ENCODE peak calls at places on chromosome 2, in seven cellular contexts. One of them, this sample, is unnamed.

GRCh38 chr2:141630531-141630930 is 500.3 kb downstream of the LRP1B start:
- DNase-seq in IMR-90: no peak
- DNase-seq in mesendoderm: no peak
- DNase-seq in trophoblast cell: no peak
- DNase-seq in H9: no peak
- DNase-seq in H1: no peak
- DNase-seq in neuronal stem cell: no peak
- DNase-seq in this sample: no peak

GRCh38 chr2:240407090-240407489 is 28.4 kb upstream of the GPC1 start:
- DNase-seq in neuronal stem cell: no peak
- DNase-seq in mesendoderm: no peak
- DNase-seq in trophoblast cell: no peak
- DNase-seq in H1: no peak
- DNase-seq in H9: no peak
- DNase-seq in IMR-90: no peak
- DNase-seq in this sample: no peak

GRCh38 chr2:159200498-159200897 is 86.0 kb downstream of the WDSUB1 start:
- DNase-seq in IMR-90: peak; percentile 51
- DNase-seq in mesendoderm: peak; percentile 60
- DNase-seq in H9: no peak
- DNase-seq in neuronal stem cell: no peak
- DNase-seq in trophoblast cell: no peak
- DNase-seq in H1: no peak
- DNase-seq in this sample: peak; percentile 46

GRCh38 chr2:196452758-196453157 is 186.8 kb upstream of the CCDC150 start:
- DNase-seq in neuronal stem cell: no peak
- DNase-seq in IMR-90: no peak
- DNase-seq in H9: no peak
- DNase-seq in H1: no peak
- DNase-seq in trophoblast cell: no peak
- DNase-seq in mesendoderm: no peak
- DNase-seq in this sample: no peak

GRCh38 chr2:231554748-231555545 is 24.7 kb upstream of the NMUR1 start:
- DNase-seq in mesendoderm: no peak
- DNase-seq in IMR-90: peak; percentile 50
- DNase-seq in H1: no peak
- DNase-seq in neuronal stem cell: no peak
- DNase-seq in H9: no peak
- DNase-seq in trophoblast cell: no peak
- DNase-seq in this sample: peak; percentile 79

GRCh38 chr2:142165790-142166189 is 35.0 kb upstream of the LRP1B start:
- DNase-seq in H9: peak; percentile 39
- DNase-seq in IMR-90: peak; percentile 65
- DNase-seq in H1: no peak
- DNase-seq in neuronal stem cell: peak; percentile 12
- DNase-seq in trophoblast cell: peak; percentile 23
- DNase-seq in mesendoderm: peak; percentile 87
- DNase-seq in this sample: peak; percentile 92

GRCh38 chr2:213098612-213099011 is 52.8 kb downstream of the IKZF2 start:
- DNase-seq in IMR-90: no peak
- DNase-seq in trophoblast cell: peak; percentile 78
- DNase-seq in H1: no peak
- DNase-seq in mesendoderm: no peak
- DNase-seq in H9: no peak
- DNase-seq in neuronal stem cell: no peak
- DNase-seq in this sample: no peak

GRCh38 chr2:127700527-127701192 is 637 bp upstream of the SFT2D3 start:
- DNase-seq in mesendoderm: peak; percentile 94
- DNase-seq in trophoblast cell: peak; percentile 88
- DNase-seq in neuronal stem cell: peak; percentile 37
- DNase-seq in H1: peak; percentile 66
- DNase-seq in IMR-90: no peak
- DNase-seq in H9: peak; percentile 90
- DNase-seq in this sample: peak; percentile 29

GRCh38 chr2:127392133-127392827 is 4.5 kb upstream of the MAP3K2 start:
- DNase-seq in H9: no peak
- DNase-seq in trophoblast cell: no peak
- DNase-seq in H1: no peak
- DNase-seq in mesendoderm: no peak
- DNase-seq in neuronal stem cell: no peak
- DNase-seq in IMR-90: peak; percentile 37
- DNase-seq in this sample: no peak

GRCh38 chr2:97718942-97719341 is 5.6 kb downstream of the ZAP70 start:
- DNase-seq in IMR-90: no peak
- DNase-seq in mesendoderm: no peak
- DNase-seq in H1: no peak
- DNase-seq in trophoblast cell: no peak
- DNase-seq in neuronal stem cell: no peak
- DNase-seq in H9: no peak
- DNase-seq in this sample: no peak

GRCh38 chr2:589551-589950 is 87.7 kb downstream of the TMEM18 start:
- DNase-seq in neuronal stem cell: no peak
- DNase-seq in IMR-90: no peak
- DNase-seq in mesendoderm: peak; percentile 31
- DNase-seq in H9: no peak
- DNase-seq in H1: no peak
- DNase-seq in trophoblast cell: no peak
- DNase-seq in this sample: no peak

GRCh38 chr2:42021490-42021889 is 26.3 kb upstream of the PKDCC start:
- DNase-seq in IMR-90: peak; percentile 77
- DNase-seq in trophoblast cell: no peak
- DNase-seq in mesendoderm: no peak
- DNase-seq in H1: no peak
- DNase-seq in H9: no peak
- DNase-seq in neuronal stem cell: no peak
- DNase-seq in this sample: peak; percentile 71

GRCh38 chr2:191222507-191222906 is 22.7 kb upstream of the MYO1B start:
- DNase-seq in trophoblast cell: no peak
- DNase-seq in H1: no peak
- DNase-seq in mesendoderm: no peak
- DNase-seq in IMR-90: no peak
- DNase-seq in H9: no peak
- DNase-seq in neuronal stem cell: no peak
- DNase-seq in this sample: peak; percentile 77

GRCh38 chr2:197759013-197759412 is 26.1 kb downstream of the BOLL start:
- DNase-seq in mesendoderm: no peak
- DNase-seq in H9: no peak
- DNase-seq in neuronal stem cell: no peak
- DNase-seq in trophoblast cell: no peak
- DNase-seq in IMR-90: no peak
- DNase-seq in H1: no peak
- DNase-seq in this sample: no peak

DNA sequence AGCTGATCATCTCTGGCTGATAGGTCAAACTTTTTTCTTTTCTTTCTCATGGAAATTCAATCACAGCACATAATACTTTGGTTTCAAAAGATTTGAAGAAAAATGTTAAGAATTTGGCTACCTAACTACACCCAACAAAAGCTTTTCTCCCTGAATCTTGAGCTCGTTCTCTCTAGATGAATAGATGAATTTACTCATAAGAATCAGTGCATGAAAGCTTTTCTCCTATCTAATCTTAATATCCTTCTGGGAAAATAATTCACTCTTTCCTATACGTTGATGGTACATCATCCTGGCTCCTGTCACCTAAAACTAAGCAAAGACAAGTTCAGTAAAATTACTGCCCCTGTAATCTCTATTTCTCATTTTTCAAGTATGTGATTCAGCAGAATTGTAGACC is 1479.1 kb downstream of the DPP10 start:
- DNase-seq in neuronal stem cell: no peak
- DNase-seq in trophoblast cell: no peak
- DNase-seq in H1: no peak
- DNase-seq in H9: no peak
- DNase-seq in IMR-90: no peak
- DNase-seq in mesendoderm: no peak
- DNase-seq in this sample: no peak
- H2BK5ac ChIP-seq in neuronal stem cell: no peak overlapping the region
- H2BK5ac ChIP-seq in trophoblast cell: no peak overlapping the region
- H2BK5ac ChIP-seq in H1: no peak overlapping the region
- H2BK5ac ChIP-seq in H9: no peak overlapping the region
- H2BK5ac ChIP-seq in IMR-90: no peak overlapping the region
- H2BK5ac ChIP-seq in mesendoderm: no peak overlapping the region
- H2BK5ac ChIP-seq in this sample: no peak overlapping the region

GRCh38 chr2:130737592-130737991 is 8.7 kb downstream of the GPR148 start:
- DNase-seq in mesendoderm: no peak
- DNase-seq in H9: no peak
- DNase-seq in H1: no peak
- DNase-seq in neuronal stem cell: no peak
- DNase-seq in IMR-90: no peak
- DNase-seq in trophoblast cell: no peak
- DNase-seq in this sample: no peak

GRCh38 chr2:130749078-130749477 is 6.3 kb upstream of the AMER3 start:
- DNase-seq in neuronal stem cell: no peak
- DNase-seq in IMR-90: no peak
- DNase-seq in H9: no peak
- DNase-seq in H1: no peak
- DNase-seq in trophoblast cell: no peak
- DNase-seq in mesendoderm: no peak
- DNase-seq in this sample: no peak

GRCh38 chr2:130740671-130741070 is 11.8 kb downstream of the GPR148 start:
- DNase-seq in H9: no peak
- DNase-seq in trophoblast cell: no peak
- DNase-seq in H1: no peak
- DNase-seq in neuronal stem cell: no peak
- DNase-seq in IMR-90: no peak
- DNase-seq in mesendoderm: no peak
- DNase-seq in this sample: no peak

GRCh38 chr2:130744287-130745117 is 10.8 kb upstream of the AMER3 start:
- DNase-seq in mesendoderm: peak; percentile 92
- DNase-seq in trophoblast cell: no peak
- DNase-seq in H1: no peak
- DNase-seq in H9: peak; percentile 37
- DNase-seq in neuronal stem cell: no peak
- DNase-seq in IMR-90: no peak
- DNase-seq in this sample: no peak

DNA sequence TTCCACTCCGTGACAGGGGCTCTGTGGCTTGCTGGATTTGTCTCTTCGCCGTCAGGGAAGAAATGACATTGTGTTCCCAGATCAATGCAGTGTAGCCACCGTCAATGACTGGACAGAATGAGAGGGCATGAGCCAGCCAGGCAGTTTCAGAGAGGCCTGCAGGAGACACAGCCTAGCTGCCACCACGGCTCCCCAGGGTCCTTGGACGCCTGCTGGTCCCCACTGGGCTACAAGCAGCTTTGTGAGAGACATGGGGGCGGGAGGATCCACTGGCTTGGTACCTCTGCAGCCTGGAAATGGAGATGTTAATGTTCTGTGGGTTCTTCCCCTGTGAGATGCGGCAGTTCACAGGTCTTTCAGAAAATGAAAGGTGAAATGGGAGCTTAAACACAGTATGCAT is 12.1 kb upstream of the AMER3 start:
- DNase-seq in neuronal stem cell: no peak
- DNase-seq in H1: no peak
- DNase-seq in H9: peak; percentile 22
- DNase-seq in mesendoderm: no peak
- DNase-seq in IMR-90: no peak
- DNase-seq in trophoblast cell: no peak
- DNase-seq in this sample: no peak
- H4K8ac ChIP-seq in neuronal stem cell: no peak overlapping the region
- H4K8ac ChIP-seq in H1: no peak overlapping the region
- H4K8ac ChIP-seq in H9: no peak overlapping the region
- H4K8ac ChIP-seq in mesendoderm: no peak overlapping the region
- H4K8ac ChIP-seq in IMR-90: no peak overlapping the region
- H4K8ac ChIP-seq in trophoblast cell: no peak overlapping the region
- H4K8ac ChIP-seq in this sample: no peak overlapping the region

DNA sequence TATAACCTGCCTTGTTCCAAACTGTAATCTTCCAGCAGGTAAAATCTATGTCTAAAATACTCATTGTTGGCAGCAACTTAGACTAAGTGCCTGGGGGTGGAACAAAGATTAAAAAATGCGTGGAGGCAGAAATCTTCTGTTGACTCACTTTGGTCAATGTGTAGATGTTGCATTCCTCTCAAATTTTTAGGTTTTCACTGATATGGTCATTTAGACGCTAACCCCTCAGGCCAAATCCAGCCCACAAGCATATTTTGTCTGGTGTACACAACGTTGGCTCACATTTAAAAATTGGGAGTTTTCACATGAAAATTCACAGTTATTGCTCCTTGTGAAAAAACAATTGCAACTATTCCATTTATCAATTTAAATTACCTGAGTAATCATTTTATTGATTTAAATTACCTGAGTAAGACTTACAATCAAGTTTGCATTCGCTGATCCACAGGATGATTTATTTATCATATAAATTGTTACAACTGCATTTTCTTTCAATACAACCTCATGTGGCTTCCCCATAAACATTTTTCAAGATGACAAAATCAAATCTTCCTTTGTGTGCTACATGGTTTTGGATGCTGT is 564.2 kb downstream of the TSN start:
- DNase-seq in mesendoderm: no peak
- DNase-seq in H9: no peak
- DNase-seq in H1: no peak
- DNase-seq in trophoblast cell: peak; percentile 81
- DNase-seq in IMR-90: no peak
- DNase-seq in neuronal stem cell: no peak
- DNase-seq in this sample: no peak
- H2AK5ac ChIP-seq in mesendoderm: no peak overlapping the region
- H2AK5ac ChIP-seq in H9: no peak overlapping the region
- H2AK5ac ChIP-seq in H1: no peak overlapping the region
- H2AK5ac ChIP-seq in trophoblast cell: no peak overlapping the region
- H2AK5ac ChIP-seq in IMR-90: no peak overlapping the region
- H2AK5ac ChIP-seq in neuronal stem cell: no peak overlapping the region
- H2AK5ac ChIP-seq in this sample: no peak overlapping the region

DNA sequence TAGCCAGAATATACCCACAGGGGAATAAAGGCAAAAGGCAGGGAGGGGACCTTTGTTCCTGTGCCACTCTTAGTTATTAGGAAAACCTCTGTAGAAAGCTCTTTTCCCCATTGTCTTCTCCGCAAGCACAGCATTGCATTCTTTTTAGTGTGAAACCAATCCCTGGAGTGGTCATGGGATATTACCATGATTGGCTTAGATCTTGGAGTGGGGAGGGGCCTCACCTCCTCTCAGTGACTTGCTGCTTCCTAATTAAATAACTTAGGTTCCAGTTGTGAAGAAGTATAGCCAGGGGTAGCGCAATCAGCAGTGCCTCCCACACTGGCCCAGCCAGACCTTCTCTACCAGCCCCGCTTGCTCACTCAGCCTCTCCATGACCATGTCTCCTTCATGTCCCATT is 49.9 kb upstream of the AFF3 start:
- DNase-seq in neuronal stem cell: no peak
- DNase-seq in mesendoderm: peak; percentile 25
- DNase-seq in IMR-90: no peak
- DNase-seq in H9: no peak
- DNase-seq in H1: no peak
- DNase-seq in trophoblast cell: no peak
- DNase-seq in this sample: no peak
- H2BK5ac ChIP-seq in neuronal stem cell: no peak overlapping the region
- H2BK5ac ChIP-seq in mesendoderm: no peak overlapping the region
- H2BK5ac ChIP-seq in IMR-90: no peak overlapping the region
- H2BK5ac ChIP-seq in H9: no peak overlapping the region
- H2BK5ac ChIP-seq in H1: no peak overlapping the region
- H2BK5ac ChIP-seq in trophoblast cell: no peak overlapping the region
- H2BK5ac ChIP-seq in this sample: no peak overlapping the region

GRCh38 chr2:101976887-101977286 is 14.9 kb upstream of the IL1R2 start:
- DNase-seq in trophoblast cell: peak; percentile 90
- DNase-seq in H1: no peak
- DNase-seq in IMR-90: no peak
- DNase-seq in mesendoderm: no peak
- DNase-seq in H9: no peak
- DNase-seq in neuronal stem cell: no peak
- DNase-seq in this sample: no peak
- H4K8ac ChIP-seq in trophoblast cell: no peak overlapping the region
- H4K8ac ChIP-seq in H1: no peak overlapping the region
- H4K8ac ChIP-seq in IMR-90: no peak overlapping the region
- H4K8ac ChIP-seq in mesendoderm: no peak overlapping the region
- H4K8ac ChIP-seq in H9: no peak overlapping the region
- H4K8ac ChIP-seq in neuronal stem cell: no peak overlapping the region
- H4K8ac ChIP-seq in this sample: no peak overlapping the region

This sample was measured in mesenchymal stem cell.